ENCODE peak calls at places on chromosomes 6 and 20, in ten cellular contexts. I is GM23248, H is GM12878, P is fibroblast of lung, F is MM.1S, S is HepG2, J is PC-9, V is Karpas-422, Q is IMR-90, G is mammary epithelial cell. U is an unnamed sample.

GRCh38 chr20:50569864-50570836 is 60.0 kb downstream of the PTPN1 start:
- DNase-seq in I (peak; percentile 57), H (peak; percentile 68), P (peak; percentile 58), F (peak; percentile 24), S (peak; percentile 33), J (peak; percentile 20), V (peak; percentile 48), Q (peak; percentile 37), G (no peak), U (peak; percentile 72)

GRCh38 chr20:49534314-49534713 is 33.6 kb downstream of the PTGIS start:
- DNase-seq in I (peak; percentile 69), H (peak; percentile 19), P (peak; percentile 19), F (peak; percentile 41), S (peak; percentile 63), J (peak; percentile 63), V (peak; percentile 87), Q (peak; percentile 44), G (peak; percentile 36), U (peak; percentile 89)

GRCh38 chr20:33709905-33710541 is 10.1 kb downstream of the PXMP4 start:
- DNase-seq in I (no peak), H (no peak), P (no peak), F (no peak), S (no peak), J (no peak), V (no peak), Q (no peak), G (no peak), U (peak; percentile 91)

GRCh38 chr20:10315138-10315537 is 96.5 kb downstream of the SNAP25 start:
- DNase-seq in I (no peak), H (no peak), P (no peak), F (no peak), S (peak; percentile 24), J (no peak), V (no peak), Q (no peak), G (no peak), U (no peak)

GRCh38 chr6:86526238-86526637 is 411.1 kb upstream of the HTR1E start:
- DNase-seq in I (no peak), H (no peak), P (no peak), F (no peak), S (no peak), J (no peak), V (no peak), Q (no peak), G (no peak), U (no peak)

GRCh38 chr20:5211803-5212714 is 85.3 kb downstream of the CDS2 start:
- DNase-seq in I (no peak), H (no peak), P (no peak), F (no peak), S (peak; percentile 78), J (no peak), V (no peak), Q (no peak), G (no peak), U (no peak)

GRCh38 chr6:44226368-44227137 is 3.2 kb downstream of the SLC29A1 start:
- DNase-seq in I (no peak), H (no peak), P (no peak), F (no peak), S (no peak), J (no peak), V (no peak), Q (no peak), G (no peak), U (no peak)

GRCh38 chr6:55794136-55794812 is 81.1 kb downstream of the BMP5 start:
- DNase-seq in I (peak; percentile 90), H (no peak), P (peak; percentile 78), F (no peak), S (no peak), J (no peak), V (no peak), Q (peak; percentile 70), G (peak; percentile 83), U (no peak)

GRCh38 chr6:150932976-150933375 is 67.5 kb downstream of the MTHFD1L start:
- DNase-seq in I (peak; percentile 91), H (no peak), P (peak; percentile 51), F (no peak), S (no peak), J (no peak), V (no peak), Q (peak; percentile 56), G (no peak), U (no peak)

GRCh38 chr6:41697902-41698349 is 37.5 kb downstream of the TFEB start:
- DNase-seq in I (peak; percentile 50), H (no peak), P (peak; percentile 68), F (no peak), S (no peak), J (peak; percentile 65), V (no peak), Q (peak; percentile 59), G (peak; percentile 61), U (no peak)

GRCh38 chr20:58538752-58539151 is 23.6 kb upstream of the APCDD1L start:
- DNase-seq in I (peak; percentile 72), H (no peak), P (peak; percentile 84), F (no peak), S (no peak), J (no peak), V (no peak), Q (peak; percentile 78), G (peak; percentile 73), U (no peak)

GRCh38 chr6:119109654-119110325 is 31.3 kb upstream of the FAM184A start:
- DNase-seq in I (peak; percentile 14), H (no peak), P (no peak), F (peak; percentile 21), S (no peak), J (no peak), V (peak; percentile 42), Q (no peak), G (no peak), U (no peak)

GRCh38 chr6:14231071-14231483 is 113.5 kb downstream of the CD83 start:
- DNase-seq in I (no peak), H (no peak), P (no peak), F (no peak), S (no peak), J (no peak), V (no peak), Q (no peak), G (no peak), U (no peak)

GRCh38 chr6:41577356-41577864 is 31.2 kb downstream of the FOXP4 start:
- DNase-seq in I (no peak), H (no peak), P (no peak), F (no peak), S (no peak), J (no peak), V (no peak), Q (no peak), G (no peak), U (no peak)

GRCh38 chr6:71103150-71103549 is 146.3 kb upstream of the B3GAT2 start:
- DNase-seq in I (no peak), H (no peak), P (no peak), F (no peak), S (no peak), J (no peak), V (no peak), Q (no peak), G (no peak), U (no peak)

DNA sequence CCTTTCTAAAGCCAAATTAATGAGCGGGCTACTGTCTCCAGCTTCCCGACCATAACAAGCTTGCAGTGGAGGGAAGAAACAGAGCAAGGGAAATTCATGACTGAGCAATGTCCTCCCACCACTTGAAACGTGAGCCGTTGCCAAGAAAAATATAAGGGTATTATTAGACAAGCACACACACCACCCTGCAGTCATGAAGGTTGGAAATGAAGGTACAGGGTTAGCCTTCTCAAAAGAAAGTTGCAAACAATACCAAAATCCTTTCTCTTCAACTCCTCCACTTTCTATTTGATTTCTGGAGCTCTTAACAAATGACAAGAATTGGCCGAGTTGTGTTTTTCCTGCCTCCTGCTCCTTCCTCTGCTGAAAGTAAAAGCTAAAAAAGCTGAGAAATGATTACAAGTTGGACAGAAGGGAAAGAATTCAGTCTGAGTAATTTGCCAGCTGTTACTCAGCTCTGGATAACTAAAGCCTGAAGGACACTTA is 151.1 kb upstream of the B3GAT2 start:
- DNase-seq in I (peak; percentile 83), H (no peak), P (peak; percentile 92), F (no peak), S (no peak), J (no peak), V (no peak), Q (peak; percentile 71), G (peak; percentile 80), U (no peak)
- H3K4me3 ChIP-seq in I (peak overlapping the region; percentile 61), H (no peak overlapping the region), P (peak overlapping the region; percentile 57), F (no peak overlapping the region), S (no peak overlapping the region), J (no peak overlapping the region), V (no peak overlapping the region), Q (peak overlapping the region; percentile 39), G (no peak overlapping the region), U (no peak overlapping the region)

GRCh38 chr20:25571817-25572216 is 13.5 kb downstream of the NINL start:
- DNase-seq in I (no peak), H (no peak), P (no peak), F (no peak), S (no peak), J (no peak), V (no peak), Q (no peak), G (no peak), U (no peak)

GRCh38 chr20:25574411-25574810 is 10.9 kb downstream of the NINL start:
- DNase-seq in I (peak; percentile 32), H (no peak), P (peak; percentile 36), F (no peak), S (peak; percentile 63), J (peak; percentile 28), V (peak; percentile 45), Q (peak; percentile 52), G (no peak), U (no peak)

GRCh38 chr20:25573288-25574251 is 11.8 kb downstream of the NINL start:
- DNase-seq in I (peak; percentile 58), H (no peak), P (peak; percentile 80), F (no peak), S (no peak), J (no peak), V (no peak), Q (peak; percentile 87), G (no peak), U (no peak)

GRCh38 chr20:25570148-25570530 is 15.2 kb downstream of the NINL start:
- DNase-seq in I (no peak), H (no peak), P (no peak), F (no peak), S (no peak), J (no peak), V (no peak), Q (no peak), G (no peak), U (no peak)

GRCh38 chr20:25571240-25571639 is 14.1 kb downstream of the NINL start:
- DNase-seq in I (no peak), H (no peak), P (no peak), F (no peak), S (no peak), J (no peak), V (no peak), Q (no peak), G (no peak), U (no peak)
- H4K20me1 ChIP-seq in I (no peaks in the 10 kb centered on the region), H (no peaks in the 10 kb centered on the region), P (no peaks in the 10 kb centered on the region), F (no peaks in the 10 kb centered on the region), S (peaks cover 23% of the 10 kb centered on the region), J (no peaks in the 10 kb centered on the region), V (peaks cover 6% of the 10 kb centered on the region), Q (peaks cover 9% of the 10 kb centered on the region), G (no peaks in the 10 kb centered on the region), U (peaks cover 33% of the 10 kb centered on the region)

GRCh38 chr6:152630832-152631231 is 6.3 kb downstream of the SYNE1 start:
- DNase-seq in I (no peak), H (no peak), P (no peak), F (no peak), S (no peak), J (no peak), V (no peak), Q (no peak), G (no peak), U (no peak)
- H3K4me1 ChIP-seq in I (peaks cover 6% of the 10 kb centered on the region), H (no peaks in the 10 kb centered on the region), P (no peaks in the 10 kb centered on the region), F (no peaks in the 10 kb centered on the region), S (no peaks in the 10 kb centered on the region), J (no peaks in the 10 kb centered on the region), V (peaks cover 9% of the 10 kb centered on the region), Q (peaks cover 6% of the 10 kb centered on the region), G (no peaks in the 10 kb centered on the region), U (peaks cover 4% of the 10 kb centered on the region)

GRCh38 chr6:106318851-106319250 is 6.7 kb downstream of the ATG5 start:
- DNase-seq in I (no peak), H (no peak), P (no peak), F (no peak), S (no peak), J (no peak), V (no peak), Q (no peak), G (no peak), U (no peak)
- H3K4me3 ChIP-seq in I (no peak overlapping the region), H (no peak overlapping the region), P (no peak overlapping the region), F (no peak overlapping the region), S (no peak overlapping the region), J (no peak overlapping the region), V (no peak overlapping the region), Q (no peak overlapping the region), G (no peak overlapping the region), U (no peak overlapping the region)